ENCODE peak calls at places on chromosomes 4 and X, in seven cellular contexts. W is stimulated activated CD4-positive, alpha-beta T cell treated with anti-CD3 and anti-CD28 coated beads, Interleukin-15, amount 100 ng/mL, for 1 hour; I is GM10248; C is stimulated activated naive CD8-positive, alpha-beta T cell treated with anti-CD3 and anti-CD28 coated beads, Interleukin-15, Interleukin-2, amounts not matched to agents 100 U/mL and 50 U/mL, for 24 hours; P is effector memory CD4-positive, alpha-beta T cell; H is AML-193; A is naive thymus-derived CD8-positive, alpha-beta T cell. R is an unnamed sample.
A peak's percentile ranks its signal among the peaks of the same experiment; 100 is the strongest.

GRCh38 chrX:114619874-114620273 is 36.0 kb downstream of the HTR2C start:
- DNase-seq in W (no peak), C (no peak), P (no peak), A (no peak), H (no peak), I (peak; percentile 6), R (no peak)

GRCh38 chr4:128718793-128719192 is 90.7 kb upstream of the JADE1 start:
- DNase-seq in A (no peak), H (no peak), P (no peak), C (no peak), W (no peak), I (no peak), R (no peak)

GRCh38 chrX:141989134-141989533 is 85.4 kb downstream of the MAGEC1 start:
- DNase-seq in H (no peak), A (no peak), C (no peak), W (no peak), I (no peak), P (no peak), R (no peak)

GRCh38 chr4:149993030-149993429 is 85.2 kb upstream of the DCLK2 start:
- DNase-seq in H (no peak), C (no peak), I (no peak), P (no peak), A (no peak), W (no peak), R (no peak)

GRCh38 chrX:102546818-102547493 is 30.4 kb upstream of the TMSB15A start:
- DNase-seq in P (no peak), W (no peak), C (peak; percentile 10), H (no peak), A (no peak), I (no peak), R (no peak)

GRCh38 chrX:47228550-47229270 is 4.1 kb upstream of the USP11 start:
- DNase-seq in P (no peak), C (no peak), W (no peak), A (no peak), H (no peak), I (no peak), R (no peak)

GRCh38 chrX:152072236-152072635 is 66.1 kb downstream of the MAGEA10 start:
- DNase-seq in I (no peak), W (no peak), C (no peak), H (no peak), P (no peak), A (no peak), R (no peak)

GRCh38 chr4:73208376-73208775 is 50.2 kb downstream of the ANKRD17 start:
- DNase-seq in I (no peak), C (no peak), A (no peak), W (no peak), P (no peak), H (no peak), R (no peak)

GRCh38 chr4:140937866-140938265 is 181.7 kb upstream of the TBC1D9 start:
- DNase-seq in I (no peak), P (no peak), H (no peak), A (no peak), C (no peak), W (no peak), R (no peak)

GRCh38 chr4:152850377-152850776 is 70.6 kb downstream of the ARFIP1 start:
- DNase-seq in I (no peak), A (no peak), W (no peak), H (peak; percentile 80), C (peak; percentile 33), P (no peak), R (no peak)

GRCh38 chr4:14264437-14264836 is 636.9 kb upstream of the BOD1L1 start:
- DNase-seq in A (no peak), W (no peak), C (no peak), H (no peak), I (no peak), P (no peak), R (no peak)

GRCh38 chr4:103307479-103308042 is 109.4 kb upstream of the CENPE start:
- DNase-seq in H (no peak), C (no peak), I (no peak), P (no peak), W (no peak), A (no peak), R (no peak)

GRCh38 chrX:55490974-55491373 is 1.3 kb upstream of the USP51 start:
- DNase-seq in C (no peak), I (no peak), W (no peak), H (no peak), A (no peak), P (no peak), R (no peak)

GRCh38 chrX:114162068-114162735 is 421.7 kb upstream of the HTR2C start:
- DNase-seq in C (no peak), P (no peak), H (no peak), I (no peak), W (no peak), A (no peak), R (no peak)

GRCh38 chrX:41588271-41588670 is 100.5 kb upstream of the GPR34 start:
- DNase-seq in P (no peak), A (no peak), W (no peak), H (no peak), C (no peak), I (no peak), R (no peak)

GRCh38 chr4:54091637-54092404 is 8.1 kb upstream of the GSX2 start:
- DNase-seq in I (peak; percentile 80), A (peak; percentile 66), P (peak; percentile 67), C (peak; percentile 74), H (no peak), W (peak; percentile 61), R (peak; percentile 81)

GRCh38 chr4:145098675-145099037 is 545 bp downstream of the ABCE1 start:
- DNase-seq in I (peak; percentile 21), W (peak; percentile 8), C (peak; percentile 46), P (peak; percentile 15), A (no peak), H (peak; percentile 44), R (no peak)

GRCh38 chr4:119165767-119166166 is 30.1 kb downstream of the MYOZ2 start:
- DNase-seq in A (no peak), W (no peak), H (no peak), C (no peak), I (no peak), P (no peak), R (no peak)

GRCh38 chr4:73375328-73375741 is 28.8 kb upstream of the ALB start:
- DNase-seq in H (no peak), P (no peak), I (no peak), C (no peak), W (no peak), A (no peak), R (no peak)

GRCh38 chrX:49209434-49210251 is 9.7 kb upstream of the SYP start:
- DNase-seq in W (no peak), C (peak; percentile 41), P (no peak), H (no peak), I (no peak), A (no peak), R (no peak)

GRCh38 chr4:8907596-8908205 is 36.1 kb upstream of the HMX1 start:
- DNase-seq in W (no peak), H (no peak), I (no peak), A (no peak), P (no peak), C (no peak), R (no peak)

GRCh38 chr4:128286474-128287158 is 997 bp downstream of the PGRMC2 start:
- DNase-seq in W (no peak), I (peak; percentile 55), H (peak; percentile 61), C (no peak), P (no peak), A (peak; percentile 17), R (peak; percentile 55)

GRCh38 chr4:123260429-123261052 is 136.1 kb upstream of the SPRY1 start:
- DNase-seq in A (no peak), C (no peak), W (no peak), P (no peak), I (no peak), H (no peak), R (no peak)

GRCh38 chr4:186840222-186840701 is 116.6 kb upstream of the FAT1 start:
- DNase-seq in H (no peak), I (no peak), A (no peak), C (no peak), P (no peak), W (no peak), R (no peak)

GRCh38 chr4:144169211-144169610 is 28.7 kb upstream of the GYPA start:
- DNase-seq in C (no peak), P (no peak), I (no peak), A (no peak), W (no peak), H (no peak), R (no peak)

GRCh38 chr4:77174426-77174825 is 17.4 kb downstream of the CCNG2 start:
- DNase-seq in P (no peak), W (no peak), C (no peak), H (no peak), I (no peak), A (no peak), R (no peak)

GRCh38 chr4:6198278-6198677 is 2.1 kb downstream of the JAKMIP1 start:
- DNase-seq in A (no peak), C (peak; percentile 76), W (no peak), P (no peak), H (no peak), I (no peak), R (peak; percentile 53)

GRCh38 chr4:46274717-46275116 is 115.2 kb downstream of the GABRA2 start:
- DNase-seq in W (no peak), C (no peak), H (no peak), P (no peak), A (no peak), I (no peak), R (no peak)

GRCh38 chr4:99180367-99181169 is 36.5 kb upstream of the ADH4 start:
- DNase-seq in A (no peak), I (no peak), P (no peak), C (no peak), H (no peak), W (no peak), R (no peak)

GRCh38 chr4:139556735-139557505 is 901 bp upstream of the SETD7 start:
- DNase-seq in C (peak; percentile 63), W (peak; percentile 31), I (peak; percentile 38), P (peak; percentile 49), H (peak; percentile 21), A (peak; percentile 7), R (peak; percentile 33)

GRCh38 chr4:38015886-38016515 is 55.8 kb downstream of the PTTG2 start:
- DNase-seq in W (no peak), H (no peak), I (no peak), C (no peak), A (no peak), P (no peak), R (no peak)

GRCh38 chrX:80266287-80266686 is 154.0 kb upstream of the TENT5D start:
- DNase-seq in P (no peak), A (no peak), W (no peak), I (no peak), C (no peak), H (no peak), R (no peak)

GRCh38 chrX:12505127-12505526 is 286.1 kb upstream of the PRPS2 start:
- DNase-seq in A (no peak), I (no peak), H (no peak), C (no peak), P (no peak), W (no peak), R (no peak)

R was measured in stimulated activated effector memory CD8-positive, alpha-beta T cell treated with anti-CD3 and anti-CD28 coated beads, Interleukin-12 subunit alpha, Interleukin-12 subunit beta, amount 100 ng/mL, for 72 hours.